ENCODE peak calls at places on chromosomes 13 and 19, in five cellular contexts. One of them, this sample, is unnamed.

GRCh38 chr13:55573565-55573964 is 1567.2 kb upstream of the PRR20A start:
- DNase-seq in GM04504: no peak
- DNase-seq in activated CD4-positive, alpha-beta T cell treated with anti-CD3 and anti-CD28 coated beads, Interleukin-2, amount 50 U/mL, for 48 hours: no peak
- DNase-seq in GM12865: no peak
- DNase-seq in BE2C: no peak
- DNase-seq in this sample: no peak

GRCh38 chr13:94416454-94417080 is 62.9 kb downstream of the DCT start:
- DNase-seq in GM04504: no peak
- DNase-seq in activated CD4-positive, alpha-beta T cell treated with anti-CD3 and anti-CD28 coated beads, Interleukin-2, amount 50 U/mL, for 48 hours: no peak
- DNase-seq in GM12865: peak
- DNase-seq in BE2C: peak
- DNase-seq in this sample: no peak

GRCh38 chr19:19356500-19356899 is 35.9 kb downstream of the MAU2 start:
- DNase-seq in GM04504: no peak
- DNase-seq in activated CD4-positive, alpha-beta T cell treated with anti-CD3 and anti-CD28 coated beads, Interleukin-2, amount 50 U/mL, for 48 hours: no peak
- DNase-seq in GM12865: no peak
- DNase-seq in BE2C: no peak
- DNase-seq in this sample: no peak

GRCh38 chr19:13023666-13024065 is 28.4 kb downstream of the NFIX start:
- DNase-seq in GM04504: no peak
- DNase-seq in activated CD4-positive, alpha-beta T cell treated with anti-CD3 and anti-CD28 coated beads, Interleukin-2, amount 50 U/mL, for 48 hours: no peak
- DNase-seq in GM12865: no peak
- DNase-seq in BE2C: no peak
- DNase-seq in this sample: no peak

GRCh38 chr19:17086811-17087210 is 11.2 kb downstream of the MYO9B start:
- DNase-seq in GM04504: no peak
- DNase-seq in activated CD4-positive, alpha-beta T cell treated with anti-CD3 and anti-CD28 coated beads, Interleukin-2, amount 50 U/mL, for 48 hours: no peak
- DNase-seq in GM12865: no peak
- DNase-seq in BE2C: no peak
- DNase-seq in this sample: no peak

GRCh38 chr19:47792616-47793015 is 11.7 kb downstream of the TPRX1 start:
- DNase-seq in GM04504: no peak
- DNase-seq in activated CD4-positive, alpha-beta T cell treated with anti-CD3 and anti-CD28 coated beads, Interleukin-2, amount 50 U/mL, for 48 hours: no peak
- DNase-seq in GM12865: no peak
- DNase-seq in BE2C: no peak
- DNase-seq in this sample: no peak

GRCh38 chr13:42041017-42041683 is 7.3 kb upstream of the DGKH start:
- DNase-seq in GM04504: no peak
- DNase-seq in activated CD4-positive, alpha-beta T cell treated with anti-CD3 and anti-CD28 coated beads, Interleukin-2, amount 50 U/mL, for 48 hours: peak
- DNase-seq in GM12865: peak
- DNase-seq in BE2C: peak
- DNase-seq in this sample: no peak

GRCh38 chr13:38483623-38484022 is 134.0 kb downstream of the UFM1 start:
- DNase-seq in GM04504: no peak
- DNase-seq in activated CD4-positive, alpha-beta T cell treated with anti-CD3 and anti-CD28 coated beads, Interleukin-2, amount 50 U/mL, for 48 hours: no peak
- DNase-seq in GM12865: no peak
- DNase-seq in BE2C: no peak
- DNase-seq in this sample: no peak

GRCh38 chr13:114259974-114260373 is 21.4 kb upstream of the UPF3A start:
- DNase-seq in GM04504: no peak
- DNase-seq in activated CD4-positive, alpha-beta T cell treated with anti-CD3 and anti-CD28 coated beads, Interleukin-2, amount 50 U/mL, for 48 hours: no peak
- DNase-seq in GM12865: peak
- DNase-seq in BE2C: no peak
- DNase-seq in this sample: no peak

GRCh38 chr19:7590256-7590655 is 5.4 kb upstream of the CAMSAP3 start:
- DNase-seq in GM04504: no peak
- DNase-seq in activated CD4-positive, alpha-beta T cell treated with anti-CD3 and anti-CD28 coated beads, Interleukin-2, amount 50 U/mL, for 48 hours: no peak
- DNase-seq in GM12865: no peak
- DNase-seq in BE2C: no peak
- DNase-seq in this sample: no peak

GRCh38 chr13:83449666-83450395 is 432.4 kb downstream of the SLITRK1 start:
- DNase-seq in GM04504: peak
- DNase-seq in activated CD4-positive, alpha-beta T cell treated with anti-CD3 and anti-CD28 coated beads, Interleukin-2, amount 50 U/mL, for 48 hours: no peak
- DNase-seq in GM12865: no peak
- DNase-seq in BE2C: no peak
- DNase-seq in this sample: peak

GRCh38 chr19:47679922-47680857 is 33.0 kb upstream of the EHD2 start:
- DNase-seq in GM04504: no peak
- DNase-seq in activated CD4-positive, alpha-beta T cell treated with anti-CD3 and anti-CD28 coated beads, Interleukin-2, amount 50 U/mL, for 48 hours: no peak
- DNase-seq in GM12865: no peak
- DNase-seq in BE2C: no peak
- DNase-seq in this sample: no peak

GRCh38 chr13:102401305-102401704 is 543 bp downstream of the FGF14 start:
- DNase-seq in GM04504: no peak
- DNase-seq in activated CD4-positive, alpha-beta T cell treated with anti-CD3 and anti-CD28 coated beads, Interleukin-2, amount 50 U/mL, for 48 hours: peak
- DNase-seq in GM12865: no peak
- DNase-seq in BE2C: no peak
- DNase-seq in this sample: no peak

GRCh38 chr13:71611292-71611691 is 255.7 kb downstream of the DACH1 start:
- DNase-seq in GM04504: no peak
- DNase-seq in activated CD4-positive, alpha-beta T cell treated with anti-CD3 and anti-CD28 coated beads, Interleukin-2, amount 50 U/mL, for 48 hours: no peak
- DNase-seq in GM12865: no peak
- DNase-seq in BE2C: no peak
- DNase-seq in this sample: no peak

GRCh38 chr19:11096210-11096841 is 7.1 kb downstream of the LDLR start:
- DNase-seq in GM04504: peak
- DNase-seq in activated CD4-positive, alpha-beta T cell treated with anti-CD3 and anti-CD28 coated beads, Interleukin-2, amount 50 U/mL, for 48 hours: peak
- DNase-seq in GM12865: peak
- DNase-seq in BE2C: no peak
- DNase-seq in this sample: peak

GRCh38 chr13:106038752-106039151 is 496.7 kb downstream of the EFNB2 start:
- DNase-seq in GM04504: peak
- DNase-seq in activated CD4-positive, alpha-beta T cell treated with anti-CD3 and anti-CD28 coated beads, Interleukin-2, amount 50 U/mL, for 48 hours: no peak
- DNase-seq in GM12865: no peak
- DNase-seq in BE2C: no peak
- DNase-seq in this sample: no peak

GRCh38 chr19:55437410-55437809 is 5.7 kb downstream of the SHISA7 start:
- DNase-seq in GM04504: no peak
- DNase-seq in activated CD4-positive, alpha-beta T cell treated with anti-CD3 and anti-CD28 coated beads, Interleukin-2, amount 50 U/mL, for 48 hours: peak
- DNase-seq in GM12865: no peak
- DNase-seq in BE2C: no peak
- DNase-seq in this sample: no peak

GRCh38 chr13:59691501-59692066 is 472.1 kb downstream of the DIAPH3 start:
- DNase-seq in GM04504: no peak
- DNase-seq in activated CD4-positive, alpha-beta T cell treated with anti-CD3 and anti-CD28 coated beads, Interleukin-2, amount 50 U/mL, for 48 hours: no peak
- DNase-seq in GM12865: no peak
- DNase-seq in BE2C: no peak
- DNase-seq in this sample: peak